ENCODE peak calls at places on chromosomes 11 and 22, in six cellular contexts. F is ELR; T is stimulated activated CD8-positive, alpha-beta memory T cell treated with anti-CD3 and anti-CD28 coated beads, Interleukin-2, amount 100 ng/mL, for 1 hour; V is NCI-H748 treated with DMSO at 0.1 percent for 48 hours; U is activated naive CD8-positive, alpha-beta T cell treated with anti-CD3 and anti-CD28 coated beads for 36 hours; E is GF-D8. G is an unnamed sample.

GRCh38 chr22:48431536-48432315 is 1395.9 kb downstream of the BRD1 start:
- DNase-seq in F (no peak), E (no peak), T (no peak), V (no peak), U (no peak), G (no peak)

GRCh38 chr22:31897842-31898241 is 46.5 kb upstream of the YWHAH start:
- DNase-seq in F (peak; percentile 19), E (no peak), T (no peak), V (no peak), U (no peak), G (no peak)

GRCh38 chr11:120302001-120302805 is 22.9 kb upstream of the TLCD5 start:
- DNase-seq in U (no peak), V (no peak), F (no peak), T (no peak), E (no peak), G (peak; percentile 74)

GRCh38 chr11:76856571-76856970 is 4.1 kb upstream of the ACER3 start:
- DNase-seq in U (no peak), F (no peak), T (no peak), V (no peak), E (no peak), G (no peak)

GRCh38 chr22:50473088-50473487 is 1.7 kb downstream of the SBF1 start:
- DNase-seq in V (no peak), E (no peak), U (peak; percentile 63), F (peak; percentile 41), T (peak; percentile 30), G (no peak)

GRCh38 chr11:128888034-128888985 is 2.8 kb upstream of the KCNJ5 start:
- DNase-seq in T (no peak), V (no peak), F (no peak), E (no peak), U (no peak), G (no peak)

GRCh38 chr11:114604179-114604813 is 8.7 kb upstream of the NXPE4 start:
- DNase-seq in V (no peak), T (no peak), F (no peak), U (no peak), E (no peak), G (no peak)

GRCh38 chr11:122663764-122664163 is 8.2 kb downstream of the UBASH3B start:
- DNase-seq in F (no peak), E (peak; percentile 61), V (no peak), U (no peak), T (no peak), G (no peak)

GRCh38 chr11:5698281-5698680 is 8.7 kb downstream of the TRIM22 start:
- DNase-seq in U (no peak), F (no peak), T (no peak), E (no peak), V (no peak), G (no peak)

GRCh38 chr11:118911113-118911879 is 14.4 kb downstream of the BCL9L start:
- DNase-seq in E (no peak), F (peak; percentile 78), U (no peak), V (no peak), T (no peak), G (peak; percentile 69)

GRCh38 chr22:43829904-43830851 is 18.1 kb upstream of the EFCAB6 start:
- DNase-seq in U (no peak), T (no peak), V (no peak), F (no peak), E (no peak), G (no peak)

GRCh38 chr22:37370306-37370979 is 56.8 kb downstream of the ELFN2 start:
- DNase-seq in T (no peak), V (no peak), F (no peak), E (peak; percentile 5), U (no peak), G (no peak)

GRCh38 chr11:123356539-123356938 is 73.5 kb upstream of the GRAMD1B start:
- DNase-seq in U (peak; percentile 43), F (no peak), V (no peak), E (no peak), T (no peak), G (no peak)

GRCh38 chr22:25782831-25783230 is 40.8 kb downstream of the MYO18B start:
- DNase-seq in T (no peak), U (no peak), F (no peak), E (no peak), V (no peak), G (no peak)

GRCh38 chr11:115843116-115843515 is 338.9 kb upstream of the CADM1 start:
- DNase-seq in E (no peak), V (no peak), T (no peak), U (no peak), F (no peak), G (no peak)

GRCh38 chr22:37544955-37545702 is 15.2 kb upstream of the CDC42EP1 start:
- DNase-seq in V (no peak), U (peak; percentile 62), E (no peak), T (peak; percentile 20), F (peak; percentile 81), G (peak; percentile 92)

G was measured in mucosa of descending colon.